ENCODE peak calls at places on chromosomes 3 and 15, in four cellular contexts. B is mammary epithelial cell, I is IMR-90, R is heart left ventricle. X is an unnamed sample.
A peak's percentile ranks its signal among the peaks of the same experiment; 100 is the strongest.

GRCh38 chr3:136186330-136186729 is 9.8 kb downstream of the MSL2 start:
- DNase-seq in B (peak; percentile 35), I (no peak), R (no peak), X (no peak)

GRCh38 chr3:106317141-106318055 is 448.6 kb upstream of the CBLB start:
- DNase-seq in B (no peak), I (no peak), R (no peak), X (no peak)

GRCh38 chr3:141450727-141451378 is 36.0 kb upstream of the RASA2 start:
- DNase-seq in B (no peak), I (no peak), R (no peak), X (no peak)

GRCh38 chr3:12483364-12483763 is 916 bp upstream of the TSEN2 start:
- DNase-seq in B (no peak), I (peak; percentile 9), R (no peak), X (no peak)

GRCh38 chr3:16849795-16850194 is 35.0 kb upstream of the PLCL2 start:
- DNase-seq in B (no peak), I (peak; percentile 55), R (no peak), X (peak; percentile 19)

GRCh38 chr3:13202744-13203397 is 129.6 kb upstream of the IQSEC1 start:
- DNase-seq in B (no peak), I (no peak), R (peak; percentile 31), X (no peak)

GRCh38 chr3:15979490-15979889 is 181.7 kb upstream of the ANKRD28 start:
- DNase-seq in B (no peak), I (no peak), R (no peak), X (no peak)

GRCh38 chr15:71806452-71806931 is 3.9 kb upstream of the NR2E3 start:
- DNase-seq in B (peak; percentile 25), I (peak; percentile 69), R (no peak), X (no peak)

GRCh38 chr15:41932939-41933725 is 39.2 kb downstream of the EHD4 start:
- DNase-seq in B (no peak), I (no peak), R (no peak), X (no peak)

GRCh38 chr3:66242788-66243463 is 22.1 kb downstream of the SLC25A26 start:
- DNase-seq in B (no peak), I (no peak), R (no peak), X (no peak)

GRCh38 chr15:34796847-34797246 is 1.5 kb upstream of the ACTC1 start:
- DNase-seq in B (no peak), I (no peak), R (no peak), X (no peak)

GRCh38 chr3:189937302-189938255 is 183.1 kb downstream of the P3H2 start:
- DNase-seq in B (peak; percentile 100), I (peak; percentile 92), R (no peak), X (peak; percentile 98)

GRCh38 chr3:16377847-16378302 is 112.9 kb downstream of the OXNAD1 start:
- DNase-seq in B (no peak), I (no peak), R (no peak), X (no peak)

GRCh38 chr3:77530870-77531269 is 491.0 kb downstream of the ROBO2 start:
- DNase-seq in B (no peak), I (peak; percentile 29), R (no peak), X (peak; percentile 35)

GRCh38 chr3:111666041-111666735 is 71.0 kb upstream of the ZBED2 start:
- DNase-seq in B (peak; percentile 55), I (no peak), R (no peak), X (no peak)

GRCh38 chr15:32732574-32733157 is 14.9 kb downstream of the GREM1 start:
- DNase-seq in B (no peak), I (no peak), R (no peak), X (no peak)

GRCh38 chr3:153633407-153633806 is 471.4 kb downstream of the RAP2B start:
- DNase-seq in B (no peak), I (no peak), R (no peak), X (no peak)

GRCh38 chr3:37377670-37378069 is 203.3 kb upstream of the LRRFIP2 start:
- DNase-seq in B (no peak), I (no peak), R (no peak), X (no peak)

GRCh38 chr15:75067123-75067854 is 43.9 kb downstream of the PPCDC start:
- DNase-seq in B (peak; percentile 90), I (peak; percentile 73), R (no peak), X (no peak)

GRCh38 chr3:66073464-66074141 is 34.9 kb upstream of the MAGI1 start:
- DNase-seq in B (no peak), I (no peak), R (no peak), X (no peak)

GRCh38 chr3:165339753-165340152 is 143.6 kb upstream of the SLITRK3 start:
- DNase-seq in B (no peak), I (peak; percentile 4), R (no peak), X (no peak)

GRCh38 chr15:62250176-62250575 is 85.1 kb upstream of the C2CD4B start:
- DNase-seq in B (no peak), I (no peak), R (no peak), X (no peak)

GRCh38 chr15:98505611-98506031 is 142.7 kb upstream of the IGF1R start:
- DNase-seq in B (no peak), I (no peak), R (no peak), X (no peak)

GRCh38 chr3:119624002-119624401 is 26.3 kb downstream of the PLA1A start:
- DNase-seq in B (no peak), I (no peak), R (no peak), X (no peak)

GRCh38 chr3:72746412-72747411 is 101.5 kb downstream of the SHQ1 start:
- DNase-seq in B (no peak), I (peak; percentile 60), R (no peak), X (no peak)

GRCh38 chr15:51229907-51230328 is 108.5 kb downstream of the CYP19A1 start:
- DNase-seq in B (no peak), I (peak; percentile 27), R (no peak), X (no peak)

GRCh38 chr3:187929115-187929828 is 184.0 kb upstream of the BCL6 start:
- DNase-seq in B (no peak), I (no peak), R (no peak), X (no peak)

GRCh38 chr3:106004137-106004600 is 135.4 kb upstream of the CBLB start:
- DNase-seq in B (peak; percentile 31), I (peak; percentile 91), R (no peak), X (no peak)

GRCh38 chr3:8632402-8633237 is 12.0 kb downstream of the SSUH2 start:
- DNase-seq in B (peak; percentile 68), I (no peak), R (no peak), X (no peak)

GRCh38 chr15:94417464-94418293 is 186.3 kb downstream of the MCTP2 start:
- DNase-seq in B (no peak), I (no peak), R (no peak), X (no peak)

GRCh38 chr15:26449296-26449695 is 323.6 kb downstream of the GABRB3 start:
- DNase-seq in B (peak; percentile 1), I (no peak), R (no peak), X (no peak)

DNA sequence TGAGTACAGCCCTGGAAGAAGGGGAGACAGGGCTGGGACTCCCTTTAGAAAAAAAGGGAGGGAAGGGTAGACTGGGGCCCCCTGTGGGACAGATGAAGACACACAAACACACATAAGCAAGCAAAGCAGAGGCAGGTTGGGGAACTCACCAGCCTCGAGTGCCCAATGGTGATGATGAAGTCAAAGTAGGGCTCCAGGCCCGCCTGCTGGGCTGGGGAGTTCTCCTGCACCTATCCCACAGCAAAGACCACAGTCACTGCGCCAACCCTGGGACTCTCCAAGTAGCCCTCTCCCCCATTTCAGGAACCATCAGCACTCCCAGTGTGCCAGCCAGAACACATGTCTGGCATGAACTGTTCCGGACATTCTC is 4.1 kb downstream of the GORASP1 start:
- DNase-seq in B (no peak), I (no peak), R (no peak), X (no peak)
- TF ChIP-seq CTCF in B (no peak), I (peak; percentile 5), R (no peak), X (no peak)

GRCh38 chr3:196496183-196496582 is 7.4 kb downstream of the RNF168 start:
- DNase-seq in B (no peak), I (no peak), R (no peak), X (no peak)
- H3K36me3 ChIP-seq in B (peaks cover 7% of the 10 kb centered on the region), I (peaks cover 3% of the 10 kb centered on the region), R (peaks cover 10% of the 10 kb centered on the region), X (peaks cover 2% of the 10 kb centered on the region)

GRCh38 chr3:138092023-138092422 is 23.4 kb downstream of the DZIP1L start:
- DNase-seq in B (peak; percentile 34), I (peak; percentile 69), R (no peak), X (no peak)

GRCh38 chr3:138099417-138099816 is 16.0 kb downstream of the DZIP1L start:
- DNase-seq in B (no peak), I (no peak), R (no peak), X (no peak)

GRCh38 chr3:138093721-138094120 is 21.7 kb downstream of the DZIP1L start:
- DNase-seq in B (no peak), I (no peak), R (no peak), X (no peak)

DNA sequence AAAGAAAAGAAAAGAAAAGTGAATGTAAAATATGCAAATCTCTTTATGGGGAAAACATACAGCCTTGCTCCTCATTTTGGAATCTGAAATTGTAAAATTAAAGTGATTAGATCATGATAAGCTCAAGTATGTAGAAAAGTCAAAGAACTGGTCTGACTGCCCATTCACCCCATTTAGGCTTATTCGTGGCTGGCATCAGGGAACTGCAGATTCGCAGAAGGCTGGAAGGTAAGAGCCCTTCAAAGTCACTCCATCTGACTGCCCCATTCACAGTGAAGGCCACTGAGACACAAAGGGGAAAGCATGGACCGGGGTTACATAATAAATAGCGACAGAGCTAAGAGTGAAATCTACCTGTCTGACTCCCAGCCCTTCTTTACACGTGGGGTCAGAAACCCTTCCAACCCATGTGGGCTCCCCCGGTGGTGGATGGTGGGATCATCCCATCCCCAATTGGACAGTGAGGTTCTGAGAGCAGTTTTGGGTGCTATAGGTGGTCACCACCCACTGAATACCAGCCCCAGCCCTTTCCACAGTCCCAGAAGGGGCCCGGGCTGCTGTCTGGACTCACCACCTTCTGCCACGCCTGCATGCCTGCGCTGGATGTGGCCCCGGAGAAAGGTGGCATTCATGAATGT is 18.1 kb downstream of the DZIP1L start:
- DNase-seq in B (no peak), I (no peak), R (no peak), X (no peak)
- TF ChIP-seq CTCF in B (no peak), I (peak; percentile 21), R (peak; percentile 6), X (peak; percentile 56)

GRCh38 chr15:65164139-65164538 is 21.0 kb downstream of the CLPX start:
- DNase-seq in B (no peak), I (no peak), R (no peak), X (no peak)
- H3K36me3 ChIP-seq in B (peaks cover 23% of the 10 kb centered on the region), I (peaks cover 21% of the 10 kb centered on the region), R (peaks cover 88% of the 10 kb centered on the region), X (peaks cover 4% of the 10 kb centered on the region)

DNA sequence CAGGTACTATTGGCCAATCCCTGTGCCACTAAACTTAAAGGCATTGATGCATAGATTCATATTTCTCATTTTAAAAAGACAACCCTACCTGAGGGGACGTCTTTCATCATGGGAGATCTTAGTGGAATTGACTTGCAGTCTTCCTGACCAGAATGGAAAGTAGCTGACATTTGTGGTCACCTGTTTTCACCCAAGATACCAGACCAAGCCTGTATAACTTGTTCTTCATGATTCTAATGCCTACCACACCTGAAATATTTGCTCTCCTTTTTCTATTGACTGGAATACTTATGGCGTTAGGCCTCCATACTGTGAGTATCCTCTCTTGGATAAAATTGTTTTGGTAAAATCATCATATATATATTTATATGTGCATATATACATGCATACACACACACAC is 54.7 kb upstream of the XCR1 start:
- DNase-seq in B (no peak), I (no peak), R (no peak), X (no peak)
- TF ChIP-seq CTCF in B (no peak), I (no peak), R (no peak), X (no peak)

DNA sequence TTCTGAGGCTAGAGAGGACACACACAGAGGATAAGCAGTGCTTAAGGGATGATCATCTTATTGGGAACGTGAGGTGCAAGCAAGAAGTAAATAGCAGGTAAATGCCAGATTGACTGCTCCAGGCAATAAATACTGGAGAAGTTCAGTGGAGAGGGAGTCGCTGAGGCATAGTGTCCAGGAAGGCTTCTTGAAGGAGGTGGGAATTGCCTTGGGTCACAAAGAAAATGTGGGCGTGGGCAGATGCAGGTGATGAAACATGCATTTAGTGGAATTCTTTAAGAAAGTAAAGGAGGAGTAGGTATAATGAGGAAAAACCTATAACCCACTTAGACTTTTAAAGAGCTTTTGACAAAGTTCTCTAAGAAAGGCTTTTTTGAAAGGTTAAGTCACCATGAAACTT is 7.4 kb upstream of the SEMA5B start:
- DNase-seq in B (no peak), I (no peak), R (no peak), X (no peak)
- H3K36me3 ChIP-seq in B (no peaks in the 10 kb centered on the region), I (no peaks in the 10 kb centered on the region), R (no peaks in the 10 kb centered on the region), X (no peaks in the 10 kb centered on the region)

X was measured in BJ.